ENCODE peak calls at places on chromosomes 12 and 14, in four cellular contexts. U is uterus, T is IMR-90, Q is A549. A is an unnamed sample.

GRCh38 chr14:28651148-28651547 is 115.4 kb upstream of the FOXG1 start:
- DNase-seq in U (no peak), T (peak; percentile 5), Q (no peak), A (peak; percentile 2)

GRCh38 chr14:52778702-52779101 is 12.7 kb downstream of the GNPNAT1 start:
- DNase-seq in U (no peak), T (no peak), Q (no peak), A (no peak)

GRCh38 chr12:29519585-29520182 is 22.2 kb upstream of the OVCH1 start:
- DNase-seq in U (peak; percentile 23), T (peak; percentile 68), Q (peak; percentile 60), A (peak; percentile 79)

GRCh38 chr14:45104571-45104970 is 20.7 kb downstream of the PRPF39 start:
- DNase-seq in U (no peak), T (no peak), Q (no peak), A (no peak)

GRCh38 chr14:50520947-50521815 is 11.2 kb downstream of the MAP4K5 start:
- DNase-seq in U (no peak), T (peak; percentile 95), Q (peak; percentile 66), A (no peak)

GRCh38 chr14:20412876-20413784 is at the start of gene TEP1:
- DNase-seq in U (peak; percentile 87), T (peak; percentile 79), Q (peak; percentile 88), A (peak; percentile 82)

GRCh38 chr12:53569174-53569557 is 57.0 kb downstream of the ATF7 start:
- DNase-seq in U (no peak), T (peak; percentile 80), Q (no peak), A (no peak)

GRCh38 chr12:68310370-68310769 is 21.8 kb downstream of the MDM1 start:
- DNase-seq in U (no peak), T (peak; percentile 95), Q (no peak), A (no peak)

GRCh38 chr12:92444763-92445162 is 258.0 kb upstream of the PLEKHG7 start:
- DNase-seq in U (peak; percentile 28), T (no peak), Q (no peak), A (peak; percentile 73)

GRCh38 chr12:1553987-1554982 is 40.1 kb downstream of the FBXL14 start:
- DNase-seq in U (no peak), T (no peak), Q (no peak), A (no peak)

GRCh38 chr12:30694971-30695326 is 720 bp downstream of the IPO8 start:
- DNase-seq in U (peak; percentile 27), T (peak; percentile 35), Q (peak; percentile 53), A (peak; percentile 60)

GRCh38 chr14:95862243-95862642 is 14.4 kb upstream of the TUNAR start:
- DNase-seq in U (no peak), T (peak; percentile 12), Q (no peak), A (peak; percentile 27)

GRCh38 chr12:104046306-104046705 is 3.7 kb downstream of the GLT8D2 start:
- DNase-seq in U (no peak), T (no peak), Q (no peak), A (no peak)

GRCh38 chr12:117792471-117792870 is 176.3 kb downstream of the KSR2 start:
- DNase-seq in U (no peak), T (no peak), Q (peak; percentile 40), A (no peak)

GRCh38 chr12:193282-193681 is 20.7 kb downstream of the SLC6A12 start:
- DNase-seq in U (no peak), T (no peak), Q (no peak), A (no peak)

GRCh38 chr14:78721756-78722455 is 551.7 kb downstream of the NRXN3 start:
- DNase-seq in U (no peak), T (no peak), Q (no peak), A (no peak)

GRCh38 chr14:100988411-100988900 is 84.9 kb upstream of the RTL1 start:
- DNase-seq in U (no peak), T (peak; percentile 45), Q (peak; percentile 94), A (no peak)

GRCh38 chr12:93733358-93733757 is 56.2 kb downstream of the CRADD start:
- DNase-seq in U (no peak), T (no peak), Q (peak; percentile 49), A (no peak)

GRCh38 chr12:4864575-4864974 is 45.1 kb upstream of the KCNA1 start:
- DNase-seq in U (no peak), T (no peak), Q (no peak), A (no peak)

GRCh38 chr12:47267571-47267970 is 187.8 kb upstream of the AMIGO2 start:
- DNase-seq in U (no peak), T (peak; percentile 26), Q (no peak), A (no peak)

GRCh38 chr12:4809013-4809448 is 88.8 kb downstream of the GALNT8 start:
- DNase-seq in U (no peak), T (no peak), Q (no peak), A (no peak)

GRCh38 chr12:45284096-45284901 is 68.4 kb downstream of the ANO6 start:
- DNase-seq in U (no peak), T (peak; percentile 87), Q (peak; percentile 80), A (no peak)

GRCh38 chr12:82357845-82358199 is 365 bp downstream of the CCDC59 start:
- DNase-seq in U (no peak), T (no peak), Q (peak; percentile 11), A (no peak)

GRCh38 chr14:96832351-96832750 is 35.2 kb downstream of the VRK1 start:
- DNase-seq in U (no peak), T (no peak), Q (no peak), A (no peak)

GRCh38 chr12:67482751-67483661 is 165.5 kb upstream of the DYRK2 start:
- DNase-seq in U (peak; percentile 52), T (peak; percentile 56), Q (no peak), A (peak; percentile 60)

GRCh38 chr14:50669441-50669986 is 1.4 kb upstream of the SAV1 start:
- DNase-seq in U (no peak), T (no peak), Q (no peak), A (no peak)

DNA sequence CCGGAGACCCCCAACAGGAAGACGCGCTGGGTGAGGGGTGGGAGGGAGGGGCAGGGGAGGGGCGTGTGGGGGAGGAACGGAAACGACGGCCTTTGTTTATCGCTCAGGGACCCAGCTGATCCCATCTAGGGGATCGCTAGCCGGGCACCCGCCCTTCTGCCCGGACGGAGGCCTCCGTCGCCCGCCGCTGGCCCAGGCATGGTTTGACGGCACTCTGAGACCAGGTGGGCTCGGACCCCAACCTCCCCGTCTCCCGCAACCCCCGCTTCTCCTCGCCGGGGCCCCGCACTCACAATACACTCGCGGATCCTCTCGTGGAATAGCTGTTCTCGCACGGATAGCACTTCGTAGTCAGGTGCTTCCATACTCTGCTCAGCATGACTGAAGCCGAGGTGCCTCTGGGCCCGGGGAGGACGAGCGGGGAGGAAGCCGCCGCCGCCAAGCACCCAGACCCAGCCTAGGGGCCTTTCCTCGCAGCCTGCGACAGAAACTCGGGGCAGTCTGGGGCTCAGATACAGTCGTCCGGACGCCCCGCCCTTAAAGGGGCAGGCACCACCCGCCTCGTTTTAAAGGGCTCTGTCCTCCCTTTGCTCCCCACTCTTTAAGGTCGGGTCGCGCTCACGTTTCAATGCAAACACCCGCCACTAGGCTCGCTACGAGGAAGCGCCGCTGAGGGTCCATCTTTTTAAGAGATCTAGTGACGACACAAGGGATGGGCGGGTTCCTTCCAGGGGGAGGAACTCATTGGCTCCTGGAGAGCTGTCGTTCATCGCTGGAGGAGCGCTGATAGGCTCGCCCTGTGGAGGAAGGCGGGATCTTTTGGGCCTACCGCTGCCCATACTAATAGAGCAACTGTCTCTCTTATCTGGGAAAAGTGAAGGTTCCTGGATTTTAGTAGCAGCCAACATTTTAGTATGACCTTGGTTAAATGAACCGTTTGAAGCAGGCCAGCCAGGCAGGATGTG is at the start of gene LMBR1L:
- DNase-seq in U (peak; percentile 99), T (peak; percentile 98), Q (peak; percentile 99), A (peak; percentile 99)
- TF ChIP-seq POLR2A in U (peak; percentile 81), T (peak; percentile 73), Q (peak; percentile 65), A (peak; percentile 56)

DNA sequence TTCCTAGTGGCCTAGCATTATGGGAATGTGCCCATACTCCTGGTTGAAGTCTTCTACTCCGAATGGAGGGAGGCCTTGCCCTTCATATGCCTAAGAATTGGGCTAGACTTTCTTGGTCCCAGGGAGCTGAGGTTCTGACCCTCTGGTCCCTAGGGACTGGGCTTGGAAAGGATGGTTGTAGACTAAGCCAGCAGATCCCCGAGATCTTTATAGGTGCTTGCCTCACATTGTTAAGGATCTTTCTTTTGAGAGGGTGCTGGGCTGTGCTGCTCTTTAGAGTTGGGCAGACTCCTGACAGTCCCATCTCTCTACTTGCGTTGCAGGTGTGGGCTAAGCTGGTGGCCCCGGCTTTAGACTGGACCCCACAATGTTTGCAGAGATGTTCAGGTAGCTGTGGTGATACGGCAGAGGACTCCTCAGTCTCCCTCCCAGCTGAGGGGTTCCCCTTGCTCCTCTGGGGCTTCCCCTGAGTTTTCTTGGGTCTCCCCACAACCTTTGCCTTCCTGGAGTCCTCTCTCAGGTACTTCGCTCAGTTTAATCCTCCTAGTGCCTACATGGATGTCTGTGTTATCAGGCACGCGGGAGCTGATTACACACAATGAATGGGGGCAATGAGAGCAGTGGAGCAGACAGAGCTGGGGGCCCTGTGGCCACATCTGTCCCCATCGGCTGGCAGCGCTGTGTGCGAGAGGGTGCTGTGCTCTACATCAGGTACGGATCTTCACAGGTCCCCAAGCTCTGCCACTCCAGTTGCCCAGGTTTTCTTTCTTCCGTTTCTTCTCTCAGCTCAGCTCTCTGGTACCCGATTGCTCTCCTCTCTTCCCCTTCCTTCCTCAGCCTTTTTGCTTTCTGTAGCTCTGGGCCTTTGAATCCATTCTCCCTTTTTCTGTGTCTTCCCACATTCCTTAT is 1.3 kb downstream of the MBD6 start:
- DNase-seq in U (peak; percentile 29), T (no peak), Q (no peak), A (no peak)
- TF ChIP-seq POLR2A in U (no peak), T (no peak), Q (no peak), A (no peak)

DNA sequence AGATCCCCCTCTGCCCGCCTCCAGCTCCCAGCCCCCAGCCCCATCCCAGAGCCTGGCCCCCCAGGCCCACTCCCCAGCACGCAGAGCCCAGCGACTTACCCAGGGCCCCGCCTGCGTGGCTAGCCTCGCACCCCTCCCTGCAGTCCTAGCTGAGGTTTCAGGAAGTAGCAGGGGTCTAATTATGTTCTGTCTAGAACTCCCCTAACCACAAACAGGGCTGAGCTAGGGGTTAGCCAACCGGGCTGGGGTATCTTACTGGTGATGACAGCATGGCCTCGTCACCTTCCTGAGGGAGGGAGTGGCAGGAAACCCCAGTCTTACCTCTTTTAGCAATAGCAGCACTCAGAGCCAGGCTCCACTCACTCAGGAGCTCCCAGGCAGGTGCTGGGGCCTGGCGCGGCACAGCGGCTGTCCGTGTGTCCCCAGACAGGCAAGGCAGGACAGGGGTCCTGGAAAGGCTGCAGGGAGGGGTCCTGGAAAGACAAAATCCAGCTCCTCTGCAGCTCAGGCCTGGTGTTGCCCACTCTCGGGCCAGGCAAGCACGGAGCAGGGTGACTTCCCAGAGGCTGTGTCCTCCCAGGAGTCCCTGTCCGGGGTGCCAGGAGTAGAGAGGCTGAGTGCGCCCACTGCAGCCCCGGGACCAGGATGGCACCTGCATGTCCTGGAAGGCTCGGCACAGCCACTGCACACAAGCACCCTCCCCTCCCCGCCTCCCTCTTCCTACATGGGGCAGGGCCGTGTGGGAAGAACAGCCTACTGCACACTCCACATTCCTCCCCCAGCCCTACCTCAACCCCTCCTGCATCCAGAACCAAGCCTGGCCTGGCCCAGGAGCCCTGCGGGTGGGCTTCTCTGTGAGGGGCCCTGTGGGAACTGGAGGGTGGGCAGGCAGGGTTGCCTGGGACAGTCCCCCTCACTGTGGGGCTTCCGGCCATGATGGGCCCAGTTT is at the start of gene GPR132:
- DNase-seq in U (no peak), T (no peak), Q (no peak), A (peak; percentile 98)
- TF ChIP-seq POLR2A in U (no peak), T (no peak), Q (no peak), A (peak; percentile 66)

GRCh38 chr14:73243341-73243740 is 6.0 kb downstream of the PAPLN start:
- DNase-seq in U (no peak), T (no peak), Q (no peak), A (no peak)

GRCh38 chr14:73243748-73244147 is 6.4 kb downstream of the PAPLN start:
- DNase-seq in U (no peak), T (no peak), Q (no peak), A (no peak)

GRCh38 chr14:73246387-73247150 is 9.3 kb downstream of the PAPLN start:
- DNase-seq in U (no peak), T (no peak), Q (no peak), A (no peak)

GRCh38 chr14:73244541-73244940 is 7.2 kb downstream of the PAPLN start:
- DNase-seq in U (no peak), T (no peak), Q (no peak), A (no peak)

GRCh38 chr14:73245401-73246325 is 8.4 kb downstream of the PAPLN start:
- DNase-seq in U (no peak), T (no peak), Q (no peak), A (peak; percentile 71)
- TF ChIP-seq POLR2A in U (no peak), T (no peak), Q (no peak), A (no peak)

A was measured in NB4.